ENCODE peak calls at places on chromosomes 11 and 22, in seven cellular contexts. F, E, A, M, G, V and K are unnamed samples.

GRCh38 chr22:40441761-40442364 is 71.5 kb downstream of the SGSM3 start:
- DNase-seq in F (no peak), V (no peak), A (no peak), E (no peak), G (no peak), M (no peak), K (no peak)

GRCh38 chr22:35538801-35539321 is 1.8 kb upstream of the RASD2 start:
- DNase-seq in A (peak), E (no peak), F (no peak), V (no peak), M (no peak), G (peak), K (no peak)

GRCh38 chr11:131253142-131253884 is 117.1 kb upstream of the NTM start:
- DNase-seq in F (no peak), G (no peak), V (no peak), M (no peak), E (no peak), A (no peak), K (no peak)

GRCh38 chr11:77155556-77156130 is 27.6 kb downstream of the MYO7A start:
- DNase-seq in V (no peak), M (no peak), F (no peak), E (no peak), G (no peak), A (no peak), K (no peak)

GRCh38 chr11:48018561-48019229 is 38.3 kb downstream of the PTPRJ start:
- DNase-seq in G (no peak), F (no peak), V (no peak), A (no peak), M (no peak), E (no peak), K (peak)

GRCh38 chr11:17985517-17985916 is 27.3 kb downstream of the SERGEF start:
- DNase-seq in F (no peak), M (no peak), G (no peak), E (peak), V (no peak), A (no peak), K (no peak)

GRCh38 chr11:71507102-71507501 is 20.0 kb upstream of the KRTAP5-7 start:
- DNase-seq in F (no peak), M (no peak), E (no peak), G (no peak), V (no peak), A (no peak), K (no peak)

GRCh38 chr11:46363455-46363920 is 16.2 kb downstream of the DGKZ start:
- DNase-seq in M (peak), G (no peak), E (no peak), F (peak), A (no peak), V (no peak), K (no peak)

GRCh38 chr11:88398372-88399140 is 61.0 kb upstream of the CTSC start:
- DNase-seq in A (no peak), G (peak), V (no peak), E (peak), M (no peak), F (no peak), K (no peak)

GRCh38 chr22:30315962-30316576 is 10.7 kb downstream of the TBC1D10A start:
- DNase-seq in M (no peak), V (no peak), G (no peak), E (no peak), F (no peak), A (no peak), K (no peak)

GRCh38 chr11:102564110-102564509 is 33.6 kb upstream of the MMP7 start:
- DNase-seq in M (no peak), A (peak), V (no peak), G (peak), E (peak), F (no peak), K (no peak)

GRCh38 chr11:16098827-16099226 is 257.5 kb downstream of the SOX6 start:
- DNase-seq in G (no peak), F (no peak), A (no peak), V (no peak), E (no peak), M (no peak), K (no peak)

GRCh38 chr22:29309332-29310064 is 3.0 kb downstream of the GAS2L1 start:
- DNase-seq in V (no peak), A (no peak), F (no peak), M (peak), E (no peak), G (no peak), K (no peak)

GRCh38 chr22:45163074-45163416 is 680 bp upstream of the NUP50 start:
- DNase-seq in M (peak), E (peak), G (peak), F (no peak), A (peak), V (no peak), K (no peak)

GRCh38 chr22:22750335-22751042 is 106.1 kb downstream of the GGTLC2 start:
- DNase-seq in G (no peak), E (no peak), F (peak), M (no peak), V (no peak), A (no peak), K (no peak)

GRCh38 chr11:90171359-90171758 is 36.9 kb downstream of the NAALAD2 start:
- DNase-seq in G (no peak), A (no peak), E (no peak), V (no peak), F (no peak), M (no peak), K (no peak)

GRCh38 chr22:33380789-33381530 is 322.8 kb upstream of the SYN3 start:
- DNase-seq in V (no peak), E (peak), M (no peak), F (no peak), G (peak), A (no peak), K (no peak)

GRCh38 chr11:2539761-2540520 is 95.1 kb downstream of the KCNQ1 start:
- DNase-seq in F (no peak), V (no peak), M (no peak), E (no peak), G (no peak), A (no peak), K (no peak)

GRCh38 chr22:23574371-23574811 is 5.7 kb downstream of the IGLL1 start:
- DNase-seq in M (no peak), E (no peak), A (no peak), V (no peak), F (no peak), G (no peak), K (no peak)

GRCh38 chr11:33347490-33348125 is 90.4 kb downstream of the HIPK3 start:
- DNase-seq in M (no peak), A (no peak), G (no peak), F (no peak), V (no peak), E (no peak), K (no peak)

GRCh38 chr22:43971112-43971511 is 15.9 kb downstream of the SAMM50 start:
- DNase-seq in F (no peak), E (no peak), A (no peak), V (no peak), M (no peak), G (no peak), K (no peak)

GRCh38 chr11:62137276-62137861 is 13.6 kb downstream of the INCENP start:
- DNase-seq in F (peak), G (no peak), E (no peak), M (no peak), A (no peak), V (no peak), K (no peak)

GRCh38 chr11:22130462-22131053 is 62.3 kb upstream of the ANO5 start:
- DNase-seq in V (no peak), F (no peak), M (no peak), E (peak), G (peak), A (peak), K (no peak)
- TF ChIP-seq CTCF in V (no peak), F (no peak), M (peak), E (peak), G (peak), A (peak), K (peak)

GRCh38 chr11:11163256-11163655 is 189.8 kb downstream of the CSNK2A3 start:
- DNase-seq in E (peak), V (no peak), M (no peak), G (peak), A (no peak), F (no peak), K (no peak)
- TF ChIP-seq CTCF in E (peak), V (no peak), M (no peak), G (no peak), A (no peak), F (no peak), K (peak)

DNA sequence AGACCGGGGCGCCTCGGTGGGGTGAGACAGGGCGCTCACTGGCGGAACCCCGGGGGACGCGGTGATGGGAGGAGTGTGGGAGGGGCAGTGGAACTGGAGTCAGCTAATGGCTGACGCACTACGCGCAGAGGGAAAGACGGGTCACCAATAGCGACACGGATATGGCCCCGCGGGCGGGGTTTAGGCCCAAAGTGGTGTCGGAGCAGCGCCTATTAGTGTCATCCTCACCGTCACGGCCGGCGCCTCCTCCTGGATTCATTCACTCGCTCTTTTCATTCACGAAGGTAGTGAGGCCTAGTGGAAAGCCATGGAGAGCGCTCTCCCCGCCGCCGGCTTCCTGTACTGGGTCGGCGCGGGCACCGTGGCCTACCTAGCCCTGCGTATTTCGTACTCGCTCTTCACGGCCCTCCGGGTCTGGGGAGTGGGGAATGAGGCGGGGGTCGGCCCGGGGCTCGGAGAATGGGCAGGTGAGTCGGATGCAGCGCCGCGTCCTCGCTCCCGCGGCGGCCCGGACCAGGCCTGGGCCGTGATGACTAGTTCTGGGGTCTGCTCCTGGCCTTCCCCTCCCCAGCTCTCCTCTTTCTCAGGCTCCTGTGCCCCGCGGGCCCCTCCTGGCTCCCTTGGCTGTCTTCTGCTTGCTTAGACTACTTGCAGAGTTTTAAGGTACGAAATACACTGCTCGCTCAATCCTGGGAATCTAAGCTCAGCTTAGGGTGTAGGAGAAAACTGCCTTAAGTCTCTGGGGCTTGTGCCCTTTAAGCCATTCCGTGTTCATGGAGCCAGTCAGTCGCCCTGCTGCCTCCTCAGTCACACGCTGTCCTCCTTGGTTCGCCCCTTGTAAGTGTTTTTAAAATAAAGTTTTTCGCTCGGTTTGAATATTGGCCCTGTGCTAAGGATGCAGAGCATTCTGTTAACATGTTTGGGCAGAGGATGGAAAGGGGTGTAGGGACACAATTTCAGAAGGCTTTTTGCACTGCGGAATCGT is at the start of gene HSD17B12:
- DNase-seq in F (peak), V (peak), G (peak), M (peak), A (peak), E (peak), K (peak)
- TF ChIP-seq CTCF in F (no peak), V (no peak), G (no peak), M (peak), A (no peak), E (no peak), K (no peak)

GRCh38 chr22:50311606-50312351 is 4.3 kb upstream of the PLXNB2 start:
- DNase-seq in A (no peak), F (no peak), M (no peak), G (no peak), E (no peak), V (no peak), K (no peak)

GRCh38 chr22:50308986-50309600 is 1.6 kb upstream of the PLXNB2 start:
- DNase-seq in V (no peak), M (no peak), G (no peak), E (no peak), F (no peak), A (no peak), K (no peak)

GRCh38 chr22:50309601-50309991 is 2.1 kb upstream of the PLXNB2 start:
- DNase-seq in F (no peak), E (no peak), V (no peak), G (no peak), A (no peak), M (no peak), K (no peak)

GRCh38 chr22:50310949-50311444 is 3.6 kb upstream of the PLXNB2 start:
- DNase-seq in E (no peak), F (no peak), M (no peak), G (no peak), A (no peak), V (no peak), K (no peak)

DNA sequence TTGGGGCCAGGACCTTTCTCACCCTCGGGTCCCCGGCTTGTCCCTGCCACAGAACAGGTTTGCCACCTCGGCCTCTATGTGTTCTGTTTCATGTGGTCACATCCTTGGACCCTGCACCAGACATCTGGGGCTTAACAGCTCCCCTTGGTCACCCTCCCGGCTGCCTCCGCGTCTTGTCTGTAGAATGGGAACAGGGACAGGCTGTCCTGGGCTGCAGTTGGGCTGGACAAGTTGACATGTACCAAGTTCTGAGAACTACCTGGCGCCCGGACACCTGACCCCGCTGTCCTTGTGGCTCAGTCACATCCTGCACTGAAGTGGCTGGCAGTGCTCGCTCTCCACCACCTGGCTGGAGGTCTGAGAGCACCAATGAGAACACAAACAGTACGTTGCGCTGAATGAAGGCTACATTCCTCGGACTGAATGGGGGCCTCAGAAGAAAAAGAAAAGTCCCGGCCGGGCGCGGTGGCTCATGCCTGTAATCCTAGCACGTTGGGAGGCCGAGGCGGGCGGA is 2.8 kb upstream of the PLXNB2 start:
- DNase-seq in A (no peak), V (no peak), E (no peak), G (no peak), F (no peak), M (peak), K (no peak)
- TF ChIP-seq CTCF in A (no peak), V (no peak), E (no peak), G (no peak), F (no peak), M (peak), K (no peak)

DNA sequence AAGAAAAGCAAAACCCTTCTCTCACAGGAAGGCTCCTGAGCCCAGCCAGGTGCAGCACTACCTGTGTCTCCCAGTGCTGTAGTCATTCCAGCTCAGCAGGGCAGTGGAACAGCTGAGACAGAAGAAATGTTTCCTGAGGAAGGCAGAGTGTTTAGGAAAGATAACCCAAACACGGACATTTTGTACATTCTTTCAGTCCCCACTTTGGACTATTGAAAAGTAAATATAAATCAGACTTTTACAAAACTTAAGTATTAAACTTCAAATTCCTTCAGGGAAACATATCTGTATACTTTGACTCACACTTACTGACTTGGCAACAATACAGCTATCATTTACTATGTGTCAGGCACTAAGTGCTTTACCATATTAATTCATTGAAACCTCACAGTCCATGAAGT is 40.4 kb downstream of the RRAS2 start:
- DNase-seq in E (no peak), G (no peak), V (no peak), F (no peak), M (no peak), A (no peak), K (no peak)
- TF ChIP-seq CTCF in E (no peak), G (no peak), V (no peak), F (no peak), M (no peak), A (no peak), K (no peak)

GRCh38 chr11:58060939-58061672 is 30.4 kb downstream of the OR6Q1 start:
- DNase-seq in F (no peak), M (no peak), G (peak), A (no peak), E (no peak), V (no peak), K (no peak)
- TF ChIP-seq CTCF in F (no peak), M (no peak), G (no peak), A (no peak), E (peak), V (no peak), K (peak)

DNA sequence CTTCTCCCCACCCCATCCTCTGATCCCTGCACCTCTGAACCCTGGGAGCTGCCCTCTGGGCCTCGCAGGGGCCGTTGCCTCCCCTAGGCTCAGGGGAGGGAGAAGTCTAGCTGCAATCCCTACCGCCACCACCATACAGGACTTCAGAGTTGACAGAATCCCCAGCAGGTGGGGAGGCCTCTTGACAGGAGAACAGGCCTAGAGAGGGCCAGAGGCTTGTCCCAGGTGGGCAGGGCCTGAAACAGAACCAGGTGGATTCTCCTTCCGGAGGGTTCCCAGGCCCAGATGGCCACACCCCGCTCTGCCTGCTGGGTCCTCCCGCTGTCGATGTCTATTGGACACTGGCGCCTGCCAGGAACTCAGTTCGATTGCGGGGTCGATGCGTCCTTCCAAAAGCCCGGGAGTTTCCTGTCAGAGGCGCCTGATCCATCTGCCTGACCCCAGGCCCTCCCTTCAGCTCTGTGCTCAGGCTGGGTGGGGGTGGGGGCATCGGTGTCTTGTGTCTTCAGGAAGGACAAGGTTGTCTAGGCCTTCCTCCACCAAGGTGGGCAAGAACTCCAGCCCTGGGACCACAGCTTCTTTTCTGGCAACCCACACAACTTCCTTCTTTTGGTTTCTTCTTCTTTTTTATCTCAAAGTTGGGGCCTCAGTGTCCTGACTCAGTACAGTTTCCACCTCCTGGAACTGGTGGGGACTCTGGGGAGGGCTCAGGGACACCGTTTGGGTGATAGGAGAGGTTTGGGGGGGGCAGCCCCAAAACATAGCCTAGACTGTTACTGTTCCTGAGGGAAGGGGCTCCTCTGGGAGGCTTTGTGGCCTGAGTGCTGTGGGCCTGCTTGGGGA is 6.4 kb downstream of the STARD10 start:
- DNase-seq in M (no peak), G (no peak), V (no peak), A (no peak), E (no peak), F (no peak), K (no peak)
- TF ChIP-seq CTCF in M (peak), G (no peak), V (no peak), A (peak), E (no peak), F (no peak), K (no peak)

GRCh38 chr11:111395749-111396148 is 16.7 kb upstream of the POU2AF1 start:
- DNase-seq in A (no peak), F (no peak), V (no peak), M (no peak), E (no peak), G (no peak), K (no peak)

GRCh38 chr11:111393096-111393495 is 14.0 kb upstream of the POU2AF1 start:
- DNase-seq in G (no peak), A (no peak), F (no peak), E (no peak), V (no peak), M (no peak), K (no peak)

GRCh38 chr11:111392552-111392951 is 13.5 kb upstream of the POU2AF1 start:
- DNase-seq in G (no peak), M (no peak), E (no peak), V (no peak), A (no peak), F (no peak), K (no peak)

GRCh38 chr11:111393585-111393984 is 14.5 kb upstream of the POU2AF1 start:
- DNase-seq in A (no peak), M (no peak), E (no peak), F (no peak), V (no peak), G (no peak), K (no peak)

DNA sequence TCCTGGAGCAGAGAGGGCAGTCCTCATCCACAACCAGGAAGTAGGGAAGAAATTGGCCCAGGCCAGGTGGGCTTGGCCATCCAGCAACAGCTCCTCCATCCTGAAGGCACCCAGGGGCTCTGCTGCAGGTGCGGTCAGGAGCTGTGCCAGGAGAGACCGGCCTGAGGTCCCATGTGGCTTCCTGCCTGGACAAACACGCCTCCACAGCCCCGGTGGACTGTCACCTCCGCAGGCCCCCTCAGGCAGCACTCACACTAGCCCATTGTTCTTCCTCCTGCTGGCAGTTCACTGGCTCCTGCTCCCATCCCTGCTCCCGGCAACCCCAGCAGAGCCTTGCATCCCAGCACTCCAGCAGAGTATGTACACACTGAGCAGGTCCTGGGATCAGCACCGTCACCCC is 16.0 kb upstream of the POU2AF1 start:
- DNase-seq in G (no peak), A (no peak), M (no peak), E (no peak), V (no peak), F (peak), K (no peak)
- TF ChIP-seq CTCF in G (no peak), A (no peak), M (no peak), E (no peak), V (no peak), F (no peak), K (no peak)

DNA sequence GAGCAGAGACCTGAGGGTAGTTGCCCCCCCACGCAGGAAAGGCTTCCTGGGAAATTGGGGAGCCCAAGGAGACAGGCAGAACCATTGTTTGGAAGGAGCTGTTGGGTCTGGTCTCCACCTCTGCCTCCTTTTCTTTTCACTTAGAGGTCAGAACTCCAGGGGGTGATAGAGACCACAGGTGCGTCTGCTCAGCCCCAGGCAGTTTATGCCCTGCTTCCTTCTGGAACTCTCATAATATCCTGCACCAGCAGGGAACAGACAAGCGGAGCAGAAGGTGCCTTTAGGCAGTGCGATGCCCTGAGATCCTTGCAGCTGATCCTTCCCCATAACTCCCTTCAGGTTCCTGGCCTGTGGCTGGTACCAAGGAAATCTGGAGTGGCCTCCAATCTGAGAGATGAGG is 120.2 kb downstream of the NECTIN1 start:
- DNase-seq in V (no peak), G (no peak), F (no peak), E (no peak), M (no peak), A (no peak), K (no peak)
- TF ChIP-seq CTCF in V (no peak), G (no peak), F (no peak), E (no peak), M (no peak), A (no peak), K (no peak)